ENCODE peak calls at places on chromosomes 2 and 18, in seven cellular contexts. U is iris pigment epithelial cell, E is vagina, P is WTC11, A is A172, F is heart left ventricle, I is hypothalamus. N is an unnamed sample.

GRCh38 chr2:108612514-108613183 is 78.4 kb downstream of the LIMS1 start:
- DNase-seq in U (no peak), E (no peak), P (no peak), A (no peak), F (no peak), I (no peak), N (no peak)

GRCh38 chr2:68741238-68741637 is 6.6 kb downstream of the ARHGAP25 start:
- DNase-seq in U (peak; percentile 23), E (no peak), P (no peak), A (no peak), F (no peak), I (no peak), N (no peak)

GRCh38 chr18:56992777-56993176 is 154.1 kb upstream of the BOD1L2 start:
- DNase-seq in U (peak; percentile 17), E (no peak), P (no peak), A (no peak), F (no peak), I (no peak), N (no peak)

GRCh38 chr18:62809900-62810299 is 94.6 kb downstream of the PHLPP1 start:
- DNase-seq in U (no peak), E (no peak), P (no peak), A (no peak), F (no peak), I (no peak), N (no peak)

GRCh38 chr2:120403676-120404075 is 57.7 kb downstream of the INHBB start:
- DNase-seq in U (no peak), E (no peak), P (no peak), A (peak; percentile 52), F (no peak), I (no peak), N (no peak)

GRCh38 chr18:22556271-22556990 is 138.7 kb upstream of the CTAGE1 start:
- DNase-seq in U (no peak), E (no peak), P (no peak), A (no peak), F (peak; percentile 80), I (peak; percentile 4), N (no peak)

GRCh38 chr2:11344956-11345671 is 678 bp upstream of the ROCK2 start:
- DNase-seq in U (peak; percentile 50), E (no peak), P (peak; percentile 52), A (peak; percentile 53), F (peak; percentile 57), I (no peak), N (no peak)

GRCh38 chr2:117406443-117406842 is 408.0 kb upstream of the DDX18 start:
- DNase-seq in U (no peak), E (no peak), P (no peak), A (no peak), F (no peak), I (no peak), N (no peak)

N was measured in iPS DF 19.7.